ENCODE peak calls at places on chromosome 1, in five cellular contexts. O is IMR-90, I is H9, C is mesenchymal stem cell, P is H1. A is an unnamed sample.

GRCh38 chr1:85289848-85290335 is 13.5 kb upstream of the BCL10 start:
- DNase-seq in O (no peak), I (no peak), C (no peak), P (no peak), A (no peak)

GRCh38 chr1:35558374-35559316 is 1.0 kb downstream of the NCDN start:
- DNase-seq in O (no peak), I (no peak), C (no peak), P (no peak), A (no peak)

GRCh38 chr1:6071219-6071618 is 25.5 kb downstream of the KCNAB2 start:
- DNase-seq in O (no peak), I (no peak), C (no peak), P (no peak), A (no peak)

GRCh38 chr1:81820761-81821160 is 20.0 kb downstream of the ADGRL2 start:
- DNase-seq in O (no peak), I (no peak), C (no peak), P (no peak), A (no peak)

GRCh38 chr1:226632922-226633351 is 84.4 kb downstream of the STUM start:
- DNase-seq in O (no peak), I (no peak), C (no peak), P (no peak), A (no peak)

GRCh38 chr1:155086182-155086741 is 7.6 kb downstream of the EFNA3 start:
- DNase-seq in O (no peak), I (peak; percentile 87), C (peak; percentile 57), P (no peak), A (peak; percentile 76)

GRCh38 chr1:244642526-244642925 is 10.4 kb upstream of the DESI2 start:
- DNase-seq in O (no peak), I (no peak), C (no peak), P (no peak), A (no peak)

GRCh38 chr1:8831329-8831728 is 13.9 kb upstream of the RERE start:
- DNase-seq in O (no peak), I (no peak), C (peak; percentile 40), P (no peak), A (no peak)

GRCh38 chr1:167492509-167492910 is 25.8 kb downstream of the CD247 start:
- DNase-seq in O (no peak), I (no peak), C (no peak), P (no peak), A (no peak)

GRCh38 chr1:157069596-157069995 is 24.1 kb upstream of the ARHGEF11 start:
- DNase-seq in O (no peak), I (no peak), C (no peak), P (no peak), A (no peak)

GRCh38 chr1:157077394-157077793 is 22.2 kb downstream of the ETV3L start:
- DNase-seq in O (no peak), I (no peak), C (no peak), P (no peak), A (no peak)

GRCh38 chr1:157073944-157074685 is 25.5 kb downstream of the ETV3L start:
- DNase-seq in O (peak; percentile 68), I (peak; percentile 91), C (peak; percentile 74), P (peak; percentile 54), A (peak; percentile 40)
- H3K9me3 ChIP-seq in O (no peaks in the 10 kb centered on the region), I (no peaks in the 10 kb centered on the region), C (no peaks in the 10 kb centered on the region), P (no peaks in the 10 kb centered on the region), A (no peaks in the 10 kb centered on the region)

DNA sequence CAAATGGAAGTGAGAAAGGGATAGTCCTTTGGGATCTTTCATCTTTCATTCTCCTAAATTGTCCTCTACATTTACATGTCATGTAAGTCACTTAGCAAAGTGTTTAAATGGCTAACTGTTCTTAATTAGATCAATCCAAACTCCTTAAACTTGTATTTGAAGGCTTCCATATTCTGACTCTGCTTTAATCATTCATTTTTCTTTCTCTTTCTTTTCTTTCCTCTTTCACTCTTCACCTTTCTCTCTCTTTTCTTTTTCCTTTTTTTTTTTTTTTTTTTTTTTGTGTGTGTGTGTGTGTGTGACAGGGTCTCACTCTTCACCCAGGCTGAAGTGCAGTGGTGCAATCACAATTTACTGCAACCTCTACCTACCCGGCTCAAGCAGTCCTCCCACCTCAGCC is 71.7 kb downstream of the RPS27 start:
- DNase-seq in O (no peak), I (no peak), C (no peak), P (no peak), A (no peak)
- H3K27ac ChIP-seq in O (no peak overlapping the region), I (no peak overlapping the region), C (no peak overlapping the region), P (no peak overlapping the region), A (no peak overlapping the region)

GRCh38 chr1:223033658-223034057 is 109.4 kb downstream of the TLR5 start:
- DNase-seq in O (no peak), I (no peak), C (no peak), P (no peak), A (no peak)
- H2BK15ac ChIP-seq in O (no peak overlapping the region), I (no peak overlapping the region), C (no peak overlapping the region), P (no peak overlapping the region), A (no peak overlapping the region)

GRCh38 chr1:113488576-113489177 is 98.4 kb downstream of the MAGI3 start:
- DNase-seq in O (no peak), I (peak; percentile 71), C (no peak), P (peak; percentile 19), A (no peak)

GRCh38 chr1:113493533-113493932 is 103.2 kb downstream of the MAGI3 start:
- DNase-seq in O (no peak), I (no peak), C (no peak), P (no peak), A (no peak)

DNA sequence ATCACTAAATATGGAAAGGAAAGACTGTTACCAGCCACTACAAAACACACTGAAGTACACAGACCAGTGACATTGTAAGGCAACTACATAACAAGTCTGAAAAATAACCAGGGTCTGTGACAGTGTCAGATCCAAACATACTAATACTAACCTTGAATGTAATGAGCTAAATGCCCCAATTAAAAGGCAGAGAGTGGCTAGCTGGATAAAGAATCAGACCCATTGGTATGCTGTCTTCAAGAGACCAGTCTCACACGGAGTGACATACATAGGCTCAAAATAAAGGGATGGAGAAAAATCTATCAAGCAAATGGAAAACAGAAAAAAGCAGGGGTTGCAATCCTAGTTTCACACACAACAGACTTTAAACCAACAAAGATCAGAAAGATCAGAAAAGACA is 100.1 kb downstream of the MAGI3 start:
- DNase-seq in O (no peak), I (no peak), C (no peak), P (no peak), A (no peak)
- H3K9me3 ChIP-seq in O (peaks cover 2% of the 10 kb centered on the region), I (no peaks in the 10 kb centered on the region), C (peaks cover 39% of the 10 kb centered on the region), P (no peaks in the 10 kb centered on the region), A (peaks cover 7% of the 10 kb centered on the region)

GRCh38 chr1:22077728-22078127 is 25.2 kb downstream of the CDC42 start:
- DNase-seq in O (peak; percentile 44), I (no peak), C (no peak), P (no peak), A (no peak)

GRCh38 chr1:22076346-22076745 is 23.8 kb downstream of the CDC42 start:
- DNase-seq in O (no peak), I (no peak), C (no peak), P (no peak), A (no peak)

GRCh38 chr1:22075718-22076117 is 23.2 kb downstream of the CDC42 start:
- DNase-seq in O (no peak), I (no peak), C (no peak), P (no peak), A (no peak)

GRCh38 chr1:22071511-22071910 is 19.0 kb downstream of the CDC42 start:
- DNase-seq in O (no peak), I (no peak), C (no peak), P (no peak), A (no peak)

DNA sequence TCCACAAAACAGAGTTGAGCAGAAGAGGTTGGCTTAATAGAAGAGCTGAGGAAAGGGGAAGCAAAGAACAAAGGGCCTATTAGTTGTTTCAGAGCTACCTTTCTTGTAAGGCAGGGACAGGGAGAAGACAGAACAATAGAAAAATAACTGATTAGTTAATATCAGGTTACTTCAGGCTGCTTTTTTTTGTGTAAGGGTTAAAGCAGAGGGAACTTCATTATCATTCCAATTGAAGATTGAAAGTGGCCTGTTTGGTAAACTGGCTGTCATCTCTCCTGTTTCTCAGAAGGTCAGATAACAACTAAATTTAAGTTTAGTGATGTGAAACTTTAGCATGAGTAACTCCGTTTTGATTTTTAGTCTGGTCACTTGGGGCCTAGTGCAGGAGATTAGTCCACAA is 22.3 kb downstream of the CDC42 start:
- DNase-seq in O (no peak), I (no peak), C (no peak), P (no peak), A (no peak)
- H3K27ac ChIP-seq in O (no peak overlapping the region), I (no peak overlapping the region), C (no peak overlapping the region), P (no peak overlapping the region), A (no peak overlapping the region)

DNA sequence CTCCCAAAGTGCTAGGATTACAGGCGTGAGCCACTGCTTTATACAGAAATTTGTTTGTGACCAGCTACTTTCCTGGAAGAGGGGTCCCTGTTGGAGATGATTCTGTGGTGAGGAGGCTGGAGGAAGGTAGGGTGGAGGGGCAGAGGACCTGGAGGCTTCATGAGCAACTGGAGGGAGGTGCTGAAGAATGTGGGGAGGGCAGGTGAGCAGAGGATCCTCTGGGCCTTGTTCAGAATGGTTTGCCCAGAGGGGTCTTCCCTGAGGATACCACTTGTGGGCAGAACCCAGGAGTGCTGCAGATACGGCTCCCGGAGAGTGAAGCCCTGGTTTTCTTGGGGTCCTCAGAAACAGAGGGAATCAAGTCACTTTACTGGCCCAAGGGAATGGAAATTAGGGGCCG is 67.2 kb upstream of the WDR26 start:
- DNase-seq in O (no peak), I (no peak), C (no peak), P (no peak), A (no peak)
- H2BK15ac ChIP-seq in O (peak overlapping the region; percentile 6), I (no peak overlapping the region), C (peak overlapping the region; percentile 82), P (peak overlapping the region; percentile 51), A (no peak overlapping the region)

DNA sequence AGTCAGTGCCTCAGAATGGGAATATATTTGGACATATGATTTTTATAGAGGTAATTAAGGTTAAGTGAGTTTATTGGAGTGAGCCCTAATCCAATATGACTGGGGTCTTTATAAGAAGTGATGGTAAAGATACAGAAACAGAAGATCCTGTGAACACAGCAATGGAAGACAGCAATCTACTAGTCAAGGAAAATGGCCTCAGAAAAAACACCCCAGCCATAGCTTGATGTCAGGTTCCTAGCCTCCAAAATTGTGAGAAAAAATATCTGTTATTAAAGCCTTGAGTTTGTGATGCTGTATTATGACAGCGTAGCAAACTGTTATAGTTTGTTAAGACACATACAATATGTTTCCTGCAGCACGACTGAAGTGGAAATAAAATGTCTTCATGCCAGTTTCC is 72.2 kb downstream of the JMJD4 start:
- DNase-seq in O (no peak), I (no peak), C (no peak), P (no peak), A (no peak)
- H3K9me3 ChIP-seq in O (peaks cover 63% of the 10 kb centered on the region), I (peaks cover 80% of the 10 kb centered on the region), C (peaks cover 97% of the 10 kb centered on the region), P (peaks cover 71% of the 10 kb centered on the region), A (peaks cover 78% of the 10 kb centered on the region)

A was measured in neuronal stem cell.